ENCODE peak calls at places on chromosomes 11 and 22, in nine cellular contexts. V is Kasumi-1; L is GM12892; X is IMR-90; J is T1000; F is NCI-H510A treated with DMSO at 0.1 percent for 48 hours; I is CD4-positive, alpha-beta T cell; Z is NCI-H1694 treated with DMSO at 0.1 percent for 48 hours; A is Calu3. N is an unnamed sample.

GRCh38 chr11:132943325-132943736 is 589.0 kb downstream of the OPCML start:
- DNase-seq in V (no peak), L (no peak), X (no peak), J (no peak), F (peak), I (no peak), Z (no peak), A (no peak), N (no peak)

GRCh38 chr11:97136067-97136466 is 746.3 kb downstream of the JRKL start:
- DNase-seq in V (no peak), L (no peak), X (no peak), J (no peak), F (no peak), I (no peak), Z (no peak), A (no peak), N (no peak)

GRCh38 chr11:78921517-78921916 is 346.9 kb upstream of the NARS2 start:
- DNase-seq in V (no peak), L (no peak), X (no peak), J (no peak), F (no peak), I (no peak), Z (no peak), A (no peak), N (no peak)

GRCh38 chr11:19631657-19632325 is 80.8 kb upstream of the NAV2 start:
- DNase-seq in V (no peak), L (no peak), X (no peak), J (no peak), F (no peak), I (no peak), Z (no peak), A (no peak), N (no peak)

GRCh38 chr11:61022311-61023085 is 51.0 kb downstream of the CD6 start:
- DNase-seq in V (no peak), L (no peak), X (no peak), J (no peak), F (no peak), I (no peak), Z (no peak), A (no peak), N (no peak)

GRCh38 chr11:10674440-10674855 is 19.1 kb downstream of the IRAG1 start:
- DNase-seq in V (no peak), L (no peak), X (no peak), J (no peak), F (no peak), I (no peak), Z (no peak), A (no peak), N (no peak)

GRCh38 chr22:43476341-43476740 is 64.5 kb downstream of the MPPED1 start:
- DNase-seq in V (no peak), L (no peak), X (no peak), J (no peak), F (no peak), I (no peak), Z (no peak), A (no peak), N (no peak)

GRCh38 chr11:9642894-9643293 is 21.0 kb upstream of the SWAP70 start:
- DNase-seq in V (peak), L (no peak), X (no peak), J (no peak), F (no peak), I (no peak), Z (no peak), A (no peak), N (no peak)

GRCh38 chr22:18950141-18950540 is 14.0 kb upstream of the PRODH start:
- DNase-seq in V (no peak), L (no peak), X (no peak), J (no peak), F (no peak), I (peak), Z (no peak), A (no peak), N (no peak)

GRCh38 chr11:26537341-26537740 is 34.7 kb downstream of the MUC15 start:
- DNase-seq in V (no peak), L (no peak), X (no peak), J (no peak), F (no peak), I (no peak), Z (no peak), A (no peak), N (no peak)

GRCh38 chr22:33130473-33130872 is 72.3 kb upstream of the SYN3 start:
- DNase-seq in V (no peak), L (no peak), X (no peak), J (no peak), F (no peak), I (no peak), Z (no peak), A (no peak), N (no peak)

GRCh38 chr22:48423481-48423901 is 1404.2 kb downstream of the BRD1 start:
- DNase-seq in V (no peak), L (no peak), X (no peak), J (no peak), F (no peak), I (no peak), Z (no peak), A (no peak), N (no peak)

GRCh38 chr22:40463017-40463631 is 92.7 kb downstream of the SGSM3 start:
- DNase-seq in V (peak), L (no peak), X (no peak), J (no peak), F (no peak), I (peak), Z (no peak), A (no peak), N (no peak)

GRCh38 chr11:121895919-121896318 is 220.1 kb downstream of the BLID start:
- DNase-seq in V (no peak), L (no peak), X (peak), J (no peak), F (no peak), I (no peak), Z (no peak), A (no peak), N (no peak)

GRCh38 chr11:108586600-108586999 is 7.0 kb downstream of the EXPH5 start:
- DNase-seq in V (peak), L (no peak), X (no peak), J (no peak), F (peak), I (no peak), Z (no peak), A (peak), N (no peak)

GRCh38 chr11:71135112-71135511 is 117.3 kb downstream of the SHANK2 start:
- DNase-seq in V (no peak), L (no peak), X (no peak), J (no peak), F (no peak), I (no peak), Z (no peak), A (no peak), N (no peak)

GRCh38 chr11:61567286-61568061 is 13.4 kb downstream of the SYT7 start:
- DNase-seq in V (peak), L (peak), X (peak), J (peak), F (peak), I (peak), Z (no peak), A (peak), N (no peak)

GRCh38 chr11:62604460-62605130 is 2.9 kb upstream of the MTA2 start:
- DNase-seq in V (no peak), L (no peak), X (no peak), J (no peak), F (no peak), I (no peak), Z (no peak), A (no peak), N (peak)

GRCh38 chr22:41127447-41127846 is 35.1 kb downstream of the EP300 start:
- DNase-seq in V (peak), L (no peak), X (no peak), J (no peak), F (no peak), I (no peak), Z (no peak), A (no peak), N (no peak)

GRCh38 chr11:80173487-80174136 is 732.8 kb upstream of the TENM4 start:
- DNase-seq in V (no peak), L (no peak), X (no peak), J (no peak), F (no peak), I (no peak), Z (no peak), A (no peak), N (no peak)

GRCh38 chr11:69406060-69406459 is 75.4 kb upstream of the LINC01488 start:
- DNase-seq in V (no peak), L (no peak), X (no peak), J (no peak), F (no peak), I (no peak), Z (no peak), A (no peak), N (no peak)

GRCh38 chr11:13015753-13016152 is 6.6 kb downstream of the RASSF10 start:
- DNase-seq in V (no peak), L (no peak), X (no peak), J (no peak), F (no peak), I (no peak), Z (no peak), A (no peak), N (no peak)